ENCODE peak calls at places on chromosomes 7 and 10, in eight cellular contexts. One of them, this sample, is unnamed. For H3K4me1, the result is how much of the 10 kb centered on the place peaks cover.

GRCh38 chr10:74824184-74825032 is 2.0 kb upstream of the KAT6B start:
- DNase-seq in ovary: no peak
- DNase-seq in uterus: peak
- DNase-seq in heart left ventricle: no peak
- DNase-seq in stomach: no peak
- DNase-seq in esophagus squamous epithelium: no peak
- DNase-seq in transverse colon: peak
- DNase-seq in adrenal gland: no peak
- DNase-seq in this sample: peak

GRCh38 chr7:55568613-55569268 is 3.6 kb downstream of the VOPP1 start:
- DNase-seq in transverse colon: no peak
- DNase-seq in uterus: no peak
- DNase-seq in heart left ventricle: no peak
- DNase-seq in esophagus squamous epithelium: no peak
- DNase-seq in adrenal gland: no peak
- DNase-seq in ovary: no peak
- DNase-seq in stomach: no peak
- DNase-seq in this sample: no peak

GRCh38 chr7:155490697-155491628 is 33.0 kb downstream of the EN2 start:
- DNase-seq in uterus: no peak
- DNase-seq in ovary: no peak
- DNase-seq in heart left ventricle: peak
- DNase-seq in stomach: no peak
- DNase-seq in esophagus squamous epithelium: no peak
- DNase-seq in transverse colon: peak
- DNase-seq in adrenal gland: peak
- DNase-seq in this sample: peak

GRCh38 chr7:11923376-11923922 is 91.5 kb upstream of the THSD7A start:
- DNase-seq in uterus: no peak
- DNase-seq in adrenal gland: no peak
- DNase-seq in heart left ventricle: no peak
- DNase-seq in esophagus squamous epithelium: no peak
- DNase-seq in ovary: no peak
- DNase-seq in transverse colon: no peak
- DNase-seq in stomach: no peak
- DNase-seq in this sample: no peak

GRCh38 chr7:48389977-48390376 is 218.7 kb downstream of the ABCA13 start:
- DNase-seq in ovary: no peak
- DNase-seq in stomach: no peak
- DNase-seq in esophagus squamous epithelium: no peak
- DNase-seq in heart left ventricle: no peak
- DNase-seq in uterus: no peak
- DNase-seq in adrenal gland: no peak
- DNase-seq in transverse colon: no peak
- DNase-seq in this sample: no peak

GRCh38 chr10:49602380-49603023 is 7.6 kb upstream of the SLC18A3 start:
- DNase-seq in stomach: no peak
- DNase-seq in uterus: no peak
- DNase-seq in heart left ventricle: no peak
- DNase-seq in transverse colon: no peak
- DNase-seq in adrenal gland: no peak
- DNase-seq in esophagus squamous epithelium: no peak
- DNase-seq in ovary: no peak
- DNase-seq in this sample: no peak

GRCh38 chr7:121485457-121486243 is 89.5 kb upstream of the FAM3C start:
- DNase-seq in uterus: no peak
- DNase-seq in stomach: no peak
- DNase-seq in adrenal gland: peak
- DNase-seq in ovary: peak
- DNase-seq in esophagus squamous epithelium: no peak
- DNase-seq in heart left ventricle: no peak
- DNase-seq in transverse colon: no peak
- DNase-seq in this sample: no peak

GRCh38 chr10:79392020-79392398 is 44.7 kb downstream of the PPIF start:
- DNase-seq in uterus: no peak
- DNase-seq in transverse colon: peak
- DNase-seq in ovary: peak
- DNase-seq in heart left ventricle: peak
- DNase-seq in esophagus squamous epithelium: no peak
- DNase-seq in stomach: peak
- DNase-seq in adrenal gland: peak
- DNase-seq in this sample: peak

GRCh38 chr10:90859321-90859751 is 1.5 kb upstream of the HTR7 start:
- DNase-seq in adrenal gland: no peak
- DNase-seq in uterus: no peak
- DNase-seq in heart left ventricle: no peak
- DNase-seq in transverse colon: no peak
- DNase-seq in ovary: no peak
- DNase-seq in esophagus squamous epithelium: no peak
- DNase-seq in stomach: no peak
- DNase-seq in this sample: no peak

GRCh38 chr10:124719213-124719851 is 24.8 kb downstream of the FAM53B start:
- DNase-seq in transverse colon: peak
- DNase-seq in uterus: peak
- DNase-seq in heart left ventricle: peak
- DNase-seq in stomach: peak
- DNase-seq in ovary: no peak
- DNase-seq in adrenal gland: peak
- DNase-seq in esophagus squamous epithelium: peak
- DNase-seq in this sample: peak

GRCh38 chr10:124944982-124945381 is 3.1 kb downstream of the ZRANB1 start:
- DNase-seq in uterus: no peak
- DNase-seq in adrenal gland: no peak
- DNase-seq in esophagus squamous epithelium: no peak
- DNase-seq in ovary: no peak
- DNase-seq in heart left ventricle: no peak
- DNase-seq in stomach: no peak
- DNase-seq in transverse colon: no peak
- DNase-seq in this sample: no peak

GRCh38 chr10:101818119-101818957 is at the start of gene OGA:
- DNase-seq in heart left ventricle: peak
- DNase-seq in esophagus squamous epithelium: peak
- DNase-seq in ovary: peak
- DNase-seq in uterus: peak
- DNase-seq in transverse colon: peak
- DNase-seq in adrenal gland: peak
- DNase-seq in stomach: peak
- DNase-seq in this sample: peak

GRCh38 chr10:101818958-101819633 is 852 bp upstream of the OGA start:
- DNase-seq in adrenal gland: peak
- DNase-seq in ovary: no peak
- DNase-seq in heart left ventricle: no peak
- DNase-seq in transverse colon: peak
- DNase-seq in esophagus squamous epithelium: no peak
- DNase-seq in uterus: peak
- DNase-seq in stomach: no peak
- DNase-seq in this sample: peak

GRCh38 chr10:101816913-101817541 is 1.2 kb downstream of the OGA start:
- DNase-seq in uterus: no peak
- DNase-seq in stomach: no peak
- DNase-seq in esophagus squamous epithelium: no peak
- DNase-seq in adrenal gland: no peak
- DNase-seq in transverse colon: no peak
- DNase-seq in ovary: no peak
- DNase-seq in heart left ventricle: no peak
- DNase-seq in this sample: no peak

GRCh38 chr10:101816375-101816773 is 1.9 kb downstream of the OGA start:
- DNase-seq in stomach: no peak
- DNase-seq in uterus: no peak
- DNase-seq in ovary: no peak
- DNase-seq in heart left ventricle: no peak
- DNase-seq in esophagus squamous epithelium: no peak
- DNase-seq in adrenal gland: no peak
- DNase-seq in transverse colon: no peak
- DNase-seq in this sample: no peak

GRCh38 chr10:101817542-101818118 is 614 bp downstream of the OGA start:
- DNase-seq in adrenal gland: peak
- DNase-seq in esophagus squamous epithelium: peak
- DNase-seq in heart left ventricle: peak
- DNase-seq in ovary: peak
- DNase-seq in uterus: peak
- DNase-seq in transverse colon: peak
- DNase-seq in stomach: peak
- DNase-seq in this sample: peak
- H3K4me1 ChIP-seq in adrenal gland: under half
- H3K4me1 ChIP-seq in esophagus squamous epithelium: under half
- H3K4me1 ChIP-seq in heart left ventricle: under half
- H3K4me1 ChIP-seq in ovary: under half
- H3K4me1 ChIP-seq in uterus: under half
- H3K4me1 ChIP-seq in transverse colon: under half
- H3K4me1 ChIP-seq in stomach: under half
- H3K4me1 ChIP-seq in this sample: under half

GRCh38 chr10:121949052-121949451 is 21.2 kb upstream of the ATE1 start:
- DNase-seq in transverse colon: no peak
- DNase-seq in uterus: no peak
- DNase-seq in heart left ventricle: no peak
- DNase-seq in stomach: no peak
- DNase-seq in ovary: no peak
- DNase-seq in adrenal gland: no peak
- DNase-seq in esophagus squamous epithelium: no peak
- DNase-seq in this sample: no peak
- H3K27ac ChIP-seq in transverse colon: no peak
- H3K27ac ChIP-seq in uterus: no peak
- H3K27ac ChIP-seq in heart left ventricle: no peak
- H3K27ac ChIP-seq in stomach: no peak
- H3K27ac ChIP-seq in ovary: no peak
- H3K27ac ChIP-seq in adrenal gland: no peak
- H3K27ac ChIP-seq in esophagus squamous epithelium: no peak
- H3K27ac ChIP-seq in this sample: no peak

GRCh38 chr10:99875473-99875872 is 93.0 kb downstream of the ABCC2 start:
- DNase-seq in uterus: no peak
- DNase-seq in esophagus squamous epithelium: no peak
- DNase-seq in transverse colon: no peak
- DNase-seq in ovary: no peak
- DNase-seq in stomach: no peak
- DNase-seq in heart left ventricle: no peak
- DNase-seq in adrenal gland: no peak
- DNase-seq in this sample: no peak

GRCh38 chr10:99873846-99874245 is 91.4 kb downstream of the ABCC2 start:
- DNase-seq in heart left ventricle: no peak
- DNase-seq in uterus: no peak
- DNase-seq in transverse colon: no peak
- DNase-seq in esophagus squamous epithelium: no peak
- DNase-seq in ovary: no peak
- DNase-seq in stomach: no peak
- DNase-seq in adrenal gland: no peak
- DNase-seq in this sample: no peak

GRCh38 chr10:99872367-99873162 is 90.1 kb downstream of the ABCC2 start:
- DNase-seq in ovary: no peak
- DNase-seq in stomach: no peak
- DNase-seq in heart left ventricle: no peak
- DNase-seq in adrenal gland: no peak
- DNase-seq in esophagus squamous epithelium: no peak
- DNase-seq in uterus: no peak
- DNase-seq in transverse colon: no peak
- DNase-seq in this sample: no peak

GRCh38 chr10:99870051-99870730 is 87.8 kb downstream of the ABCC2 start:
- DNase-seq in adrenal gland: no peak
- DNase-seq in transverse colon: no peak
- DNase-seq in uterus: no peak
- DNase-seq in heart left ventricle: no peak
- DNase-seq in esophagus squamous epithelium: no peak
- DNase-seq in stomach: no peak
- DNase-seq in ovary: no peak
- DNase-seq in this sample: no peak

DNA sequence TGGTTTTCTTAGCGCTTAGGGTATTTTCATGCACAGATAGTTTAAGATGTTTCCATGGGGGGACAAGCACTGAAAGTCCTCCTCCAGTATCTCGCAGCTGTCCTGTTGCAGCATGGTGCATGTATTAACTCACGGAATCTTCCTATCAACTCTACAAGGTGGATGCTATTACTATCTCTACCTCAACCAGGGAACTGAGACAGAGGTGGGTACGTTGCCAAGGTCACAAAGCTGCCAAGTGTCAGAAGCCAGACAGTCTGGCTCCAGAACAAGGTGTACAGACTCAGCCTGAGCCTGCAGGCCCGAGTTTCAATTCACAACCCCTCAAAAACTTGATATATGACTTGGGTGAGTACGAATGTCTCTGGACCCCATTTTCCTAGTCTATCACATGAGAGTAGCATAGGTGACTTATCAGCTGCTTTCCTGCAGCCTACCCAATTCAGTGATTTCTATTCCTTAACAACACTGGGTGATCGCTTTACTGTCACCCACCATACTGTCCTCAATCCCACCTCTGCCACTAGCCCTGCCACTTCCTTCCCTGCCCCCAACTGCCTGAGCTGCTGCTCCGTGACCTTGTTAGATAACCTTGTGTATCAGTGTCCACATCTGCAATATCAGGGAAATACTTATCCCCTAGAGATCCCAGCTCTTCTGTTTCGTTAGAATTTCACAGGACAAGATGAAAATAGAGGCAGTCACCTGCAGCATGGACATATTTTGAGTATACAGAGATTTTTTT is 92.1 kb downstream of the ABCC2 start:
- DNase-seq in heart left ventricle: no peak
- DNase-seq in stomach: peak
- DNase-seq in ovary: no peak
- DNase-seq in adrenal gland: no peak
- DNase-seq in esophagus squamous epithelium: no peak
- DNase-seq in uterus: no peak
- DNase-seq in transverse colon: no peak
- DNase-seq in this sample: no peak
- TF ChIP-seq POLR2A in heart left ventricle: no peak
- TF ChIP-seq POLR2A in stomach: no peak
- TF ChIP-seq POLR2A in ovary: no peak
- TF ChIP-seq POLR2A in adrenal gland: no peak
- TF ChIP-seq POLR2A in esophagus squamous epithelium: no peak
- TF ChIP-seq POLR2A in uterus: no peak
- TF ChIP-seq POLR2A in transverse colon: no peak
- TF ChIP-seq POLR2A in this sample: no peak

GRCh38 chr10:68602434-68602833 is 42.3 kb downstream of the TET1 start:
- DNase-seq in ovary: no peak
- DNase-seq in adrenal gland: no peak
- DNase-seq in heart left ventricle: no peak
- DNase-seq in uterus: no peak
- DNase-seq in esophagus squamous epithelium: no peak
- DNase-seq in stomach: no peak
- DNase-seq in transverse colon: no peak
- DNase-seq in this sample: no peak
- H3K4me1 ChIP-seq in ovary: under half
- H3K4me1 ChIP-seq in adrenal gland: under half
- H3K4me1 ChIP-seq in heart left ventricle: under half
- H3K4me1 ChIP-seq in uterus: under half
- H3K4me1 ChIP-seq in esophagus squamous epithelium: under half
- H3K4me1 ChIP-seq in stomach: under half
- H3K4me1 ChIP-seq in transverse colon: under half
- H3K4me1 ChIP-seq in this sample: under half